ENCODE peak calls at places on chromosomes 13 and 19, in nine cellular contexts. S is stimulated activated CD8-positive, alpha-beta memory T cell treated with anti-CD3 and anti-CD28 coated beads, Interleukin-15, amount 100 ng/mL, for 24 hours; M is amniotic stem cell; J is foreskin keratinocyte; W is lower leg skin; U is SK-N-DZ; X is stimulated activated CD4-positive, alpha-beta T cell treated with anti-CD3 and anti-CD28 coated beads, Interleukin-15, amount 100 ng/mL, for 24 hours; Z is myocyte; A is small intestine. D is an unnamed sample.

GRCh38 chr19:15287496-15287895 is 44.8 kb downstream of the BRD4 start:
- DNase-seq in Z (no peak), W (no peak), A (no peak), J (no peak), X (no peak), U (no peak), M (no peak), S (no peak), D (no peak)

GRCh38 chr19:13953021-13953531 is 767 bp downstream of the DCAF15 start:
- DNase-seq in X (peak; percentile 21), W (peak; percentile 90), A (peak; percentile 76), U (no peak), S (no peak), J (peak; percentile 61), M (peak; percentile 7), Z (peak; percentile 56), D (peak; percentile 31)

GRCh38 chr13:93915269-93915809 is 564.1 kb downstream of the DCT start:
- DNase-seq in Z (no peak), M (peak; percentile 12), W (no peak), X (no peak), J (peak; percentile 12), U (no peak), S (no peak), A (no peak), D (no peak)

GRCh38 chr13:94710081-94710809 is 2.1 kb downstream of the SOX21 start:
- DNase-seq in Z (no peak), U (no peak), S (no peak), M (no peak), X (no peak), W (no peak), J (no peak), A (no peak), D (no peak)

GRCh38 chr13:113862766-113863510 is 938 bp downstream of the GAS6 start:
- DNase-seq in A (peak; percentile 60), J (peak; percentile 34), W (peak; percentile 92), X (peak; percentile 37), U (no peak), Z (peak; percentile 50), M (no peak), S (no peak), D (no peak)

GRCh38 chr13:31731923-31732322 is 7.4 kb upstream of the RXFP2 start:
- DNase-seq in W (no peak), S (no peak), A (no peak), X (no peak), U (no peak), J (no peak), M (no peak), Z (no peak), D (no peak)

GRCh38 chr13:67383358-67383757 is 153.2 kb upstream of the PCDH9 start:
- DNase-seq in M (no peak), W (no peak), S (no peak), A (no peak), Z (peak; percentile 67), J (no peak), U (no peak), X (no peak), D (no peak)

GRCh38 chr13:31008400-31009115 is 76.1 kb downstream of the TEX26 start:
- DNase-seq in X (no peak), M (no peak), J (peak; percentile 56), Z (no peak), S (no peak), W (no peak), U (no peak), A (no peak), D (no peak)

GRCh38 chr19:16025108-16026101 is 50.9 kb upstream of the TPM4 start:
- DNase-seq in J (peak; percentile 15), M (peak; percentile 40), U (peak; percentile 10), S (no peak), X (peak; percentile 24), W (no peak), A (peak; percentile 66), Z (peak; percentile 76), D (peak; percentile 45)

GRCh38 chr13:113975416-113975815 is 1.5 kb upstream of the C13orf46 start:
- DNase-seq in W (no peak), X (no peak), S (no peak), A (no peak), J (no peak), Z (no peak), U (no peak), M (no peak), D (no peak)

D was measured in HT-29.